ENCODE peak calls at places on chromosomes 11 and 22, in five cellular contexts. J, T, I, E and Y are unnamed samples.

GRCh38 chr11:6646631-6647281 is 8.9 kb downstream of the DCHS1 start:
- DNase-seq in J (peak), T (no peak), I (no peak), E (no peak), Y (no peak)

GRCh38 chr11:69497221-69497787 is 15.8 kb downstream of the LINC01488 start:
- DNase-seq in J (peak), T (peak), I (peak), E (peak), Y (peak)

GRCh38 chr11:113553235-113553634 is 78.0 kb upstream of the DRD2 start:
- DNase-seq in J (peak), T (no peak), I (peak), E (no peak), Y (no peak)

GRCh38 chr11:45541693-45542434 is 123.6 kb downstream of the CHST1 start:
- DNase-seq in J (no peak), T (no peak), I (no peak), E (no peak), Y (no peak)

GRCh38 chr11:17012712-17013547 is 1.3 kb downstream of the PLEKHA7 start:
- DNase-seq in J (peak), T (peak), I (peak), E (peak), Y (no peak)

GRCh38 chr11:68956142-68956541 is 24.6 kb downstream of the MRGPRD start:
- DNase-seq in J (no peak), T (no peak), I (no peak), E (no peak), Y (no peak)

GRCh38 chr11:12686246-12687060 is 12.2 kb downstream of the TEAD1 start:
- DNase-seq in J (no peak), T (no peak), I (no peak), E (no peak), Y (no peak)

GRCh38 chr11:93219440-93219839 is 21.6 kb upstream of the SLC36A4 start:
- DNase-seq in J (no peak), T (no peak), I (no peak), E (no peak), Y (no peak)

GRCh38 chr11:65849366-65849765 is 8.6 kb downstream of the CFL1 start:
- DNase-seq in J (no peak), T (peak), I (no peak), E (no peak), Y (no peak)

GRCh38 chr22:36160499-36160942 is at the start of gene APOL3:
- DNase-seq in J (peak), T (peak), I (peak), E (peak), Y (no peak)

GRCh38 chr22:50302564-50302963 is 4.9 kb downstream of the PLXNB2 start:
- DNase-seq in J (no peak), T (no peak), I (no peak), E (peak), Y (no peak)

GRCh38 chr22:50303848-50304527 is 3.5 kb downstream of the PLXNB2 start:
- DNase-seq in J (no peak), T (peak), I (peak), E (peak), Y (no peak)

GRCh38 chr22:50302041-50302541 is 5.4 kb downstream of the PLXNB2 start:
- DNase-seq in J (no peak), T (peak), I (peak), E (no peak), Y (no peak)

GRCh38 chr22:50304528-50305392 is 2.7 kb downstream of the PLXNB2 start:
- DNase-seq in J (no peak), T (peak), I (peak), E (peak), Y (no peak)

GRCh38 chr22:50303515-50303847 is 4.0 kb downstream of the PLXNB2 start:
- DNase-seq in J (no peak), T (no peak), I (no peak), E (no peak), Y (no peak)
- H3K27ac ChIP-seq in J (peak), T (peak), I (peak), E (peak), Y (peak)

DNA sequence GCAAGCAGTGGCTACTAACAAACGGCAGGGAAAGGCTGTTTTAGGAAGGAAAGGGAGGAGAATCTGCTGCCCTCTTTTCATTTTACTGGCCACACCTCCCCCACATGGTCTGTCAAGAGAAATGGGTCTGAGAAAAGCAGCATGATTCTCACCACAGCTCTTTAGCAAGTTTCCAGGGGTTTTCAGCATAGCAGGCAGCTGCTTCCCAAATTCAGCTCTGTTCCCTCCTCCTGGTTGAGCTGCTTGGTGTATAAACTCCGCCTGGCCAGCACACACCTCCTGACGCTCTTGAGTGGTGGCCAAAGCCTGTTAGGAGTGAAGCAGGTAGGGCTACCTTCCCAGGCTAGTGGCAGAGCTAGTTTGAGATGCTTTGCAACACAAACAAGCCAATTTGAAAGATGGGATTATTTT is 438.5 kb upstream of the CCDC90B start:
- DNase-seq in J (peak), T (no peak), I (peak), E (peak), Y (no peak)
- H3K27ac ChIP-seq in J (no peak), T (peak), I (no peak), E (peak), Y (peak)

GRCh38 chr22:20507253-20508066 is at the start of gene MED15:
- DNase-seq in J (peak), T (peak), I (peak), E (peak), Y (peak)

GRCh38 chr22:20509344-20510047 is 2.1 kb downstream of the MED15 start:
- DNase-seq in J (peak), T (peak), I (peak), E (peak), Y (peak)

GRCh38 chr22:20510811-20511577 is 3.6 kb downstream of the MED15 start:
- DNase-seq in J (no peak), T (no peak), I (no peak), E (no peak), Y (no peak)

GRCh38 chr22:20506543-20507252 is 712 bp upstream of the MED15 start:
- DNase-seq in J (no peak), T (no peak), I (no peak), E (no peak), Y (no peak)

GRCh38 chr22:20508815-20509271 is 1.4 kb downstream of the MED15 start:
- DNase-seq in J (no peak), T (no peak), I (peak), E (no peak), Y (no peak)
- H3K27ac ChIP-seq in J (peak), T (peak), I (peak), E (peak), Y (peak)

DNA sequence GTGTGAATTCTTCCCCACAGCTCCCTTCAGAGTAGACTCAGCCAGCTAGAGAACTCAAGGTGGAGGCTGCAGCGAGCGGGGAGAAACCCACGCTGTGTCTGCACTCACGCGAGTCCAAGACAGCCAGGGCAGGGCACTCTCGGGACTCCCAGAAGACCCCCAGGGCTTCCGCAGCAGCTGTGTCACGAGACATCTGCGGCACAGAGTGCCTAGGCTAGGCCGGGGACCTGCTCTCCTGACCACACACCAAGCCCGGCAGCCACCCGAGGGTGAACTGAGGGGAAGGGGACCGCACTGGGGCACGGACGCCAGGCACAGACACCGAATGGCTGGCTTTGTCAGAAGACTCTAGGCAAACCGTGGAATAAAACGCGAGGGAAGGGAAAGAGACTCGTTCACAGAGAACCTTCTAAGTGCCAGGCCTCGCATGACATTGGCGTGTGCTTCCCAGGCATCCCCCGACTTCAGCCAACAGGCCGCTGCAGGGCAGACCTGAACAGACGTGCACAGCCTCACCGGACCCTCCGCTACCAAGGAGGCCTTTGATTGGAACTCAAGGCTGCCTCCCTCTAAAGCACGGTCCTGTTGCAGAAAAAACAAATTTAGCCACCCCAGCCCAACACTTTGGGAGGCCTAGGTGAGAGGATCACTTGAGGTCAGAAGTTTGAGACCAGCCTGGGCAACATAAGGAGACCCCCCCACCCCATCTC is 18.2 kb upstream of the MOB2 start:
- DNase-seq in J (no peak), T (no peak), I (no peak), E (no peak), Y (no peak)
- H3K27ac ChIP-seq in J (no peak), T (no peak), I (no peak), E (no peak), Y (no peak)